ENCODE peak calls at places on chromosome 22, in four cellular contexts. One of them, this sample, is unnamed.

GRCh38 chr22:33715221-33715620 is 205.1 kb downstream of the LARGE1 start:
- DNase-seq in IMR-90: no peak
- DNase-seq in A549: no peak
- DNase-seq in K562: no peak
- DNase-seq in this sample: no peak

GRCh38 chr22:33108037-33108436 is 49.9 kb upstream of the SYN3 start:
- DNase-seq in IMR-90: no peak
- DNase-seq in A549: no peak
- DNase-seq in K562: no peak
- DNase-seq in this sample: no peak

GRCh38 chr22:31248138-31248745 is 36.1 kb downstream of the LIMK2 start:
- DNase-seq in IMR-90: peak; percentile 94
- DNase-seq in A549: no peak
- DNase-seq in K562: peak; percentile 73
- DNase-seq in this sample: no peak

GRCh38 chr22:44623771-44624510 is 78.1 kb upstream of the PRR5 start:
- DNase-seq in IMR-90: peak; percentile 22
- DNase-seq in A549: peak; percentile 30
- DNase-seq in K562: peak; percentile 25
- DNase-seq in this sample: no peak

GRCh38 chr22:20952544-20953341 is 14.3 kb upstream of the AIFM3 start:
- DNase-seq in IMR-90: no peak
- DNase-seq in A549: no peak
- DNase-seq in K562: no peak
- DNase-seq in this sample: no peak

GRCh38 chr22:42277988-42278776 is 7.7 kb upstream of the TCF20 start:
- DNase-seq in IMR-90: no peak
- DNase-seq in A549: no peak
- DNase-seq in K562: no peak
- DNase-seq in this sample: no peak

GRCh38 chr22:49692499-49693225 is 135.0 kb downstream of the BRD1 start:
- DNase-seq in IMR-90: no peak
- DNase-seq in A549: no peak
- DNase-seq in K562: no peak
- DNase-seq in this sample: no peak

GRCh38 chr22:20859615-20860014 is 808 bp downstream of the SNAP29 start:
- DNase-seq in IMR-90: no peak
- DNase-seq in A549: no peak
- DNase-seq in K562: peak; percentile 58
- DNase-seq in this sample: no peak

GRCh38 chr22:44396021-44396726 is 83.4 kb upstream of the SHISAL1 start:
- DNase-seq in IMR-90: no peak
- DNase-seq in A549: no peak
- DNase-seq in K562: no peak
- DNase-seq in this sample: no peak

GRCh38 chr22:44698531-44699421 is 3.2 kb upstream of the PRR5 start:
- DNase-seq in IMR-90: peak; percentile 94
- DNase-seq in A549: no peak
- DNase-seq in K562: no peak
- DNase-seq in this sample: no peak

DNA sequence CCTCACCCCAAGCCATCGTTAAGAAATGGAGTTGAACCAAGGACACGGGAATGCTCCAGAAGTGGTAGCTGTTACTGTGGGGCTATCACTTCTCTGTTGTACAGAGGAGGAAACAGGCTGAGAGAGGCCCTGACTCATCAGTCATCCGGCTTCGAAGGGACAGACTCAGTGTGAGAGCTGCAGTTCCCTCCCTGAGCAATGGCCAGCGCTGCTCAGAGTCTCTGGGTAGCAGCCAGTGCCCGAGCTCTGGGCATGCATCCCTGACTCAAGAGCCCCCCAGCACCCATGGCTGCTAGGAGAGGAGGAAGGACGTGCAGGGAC is 291.4 kb downstream of the TBC1D22A start:
- DNase-seq in IMR-90: peak; percentile 73
- DNase-seq in A549: no peak
- DNase-seq in K562: no peak
- DNase-seq in this sample: no peak
- TF ChIP-seq ELK1 in IMR-90: no peak
- TF ChIP-seq ELK1 in A549: no peak
- TF ChIP-seq ELK1 in K562: no peak
- TF ChIP-seq ELK1 in this sample: no peak

DNA sequence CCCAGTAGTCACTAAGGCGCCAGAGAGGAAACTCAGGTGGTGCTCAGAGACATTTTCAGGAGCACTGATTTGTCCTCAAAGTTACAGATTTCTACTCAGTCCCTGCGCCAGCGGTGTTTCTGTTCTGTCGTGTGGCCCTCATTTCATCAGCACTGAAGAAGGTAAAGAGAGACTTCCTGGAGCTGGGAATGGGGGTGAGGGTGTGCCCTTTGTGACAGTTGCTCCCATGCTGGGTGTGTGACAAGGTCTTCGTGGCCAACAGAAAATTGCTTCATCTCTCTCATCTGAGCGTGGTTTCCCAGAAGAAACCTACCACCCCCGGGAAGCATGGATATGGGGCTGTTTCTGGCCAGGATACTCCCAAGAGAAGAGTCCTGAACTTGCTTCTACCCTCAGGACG is 2.0 kb upstream of the PPARA start:
- DNase-seq in IMR-90: no peak
- DNase-seq in A549: no peak
- DNase-seq in K562: no peak
- DNase-seq in this sample: no peak
- TF ChIP-seq ELK1 in IMR-90: no peak
- TF ChIP-seq ELK1 in A549: no peak
- TF ChIP-seq ELK1 in K562: no peak
- TF ChIP-seq ELK1 in this sample: no peak

DNA sequence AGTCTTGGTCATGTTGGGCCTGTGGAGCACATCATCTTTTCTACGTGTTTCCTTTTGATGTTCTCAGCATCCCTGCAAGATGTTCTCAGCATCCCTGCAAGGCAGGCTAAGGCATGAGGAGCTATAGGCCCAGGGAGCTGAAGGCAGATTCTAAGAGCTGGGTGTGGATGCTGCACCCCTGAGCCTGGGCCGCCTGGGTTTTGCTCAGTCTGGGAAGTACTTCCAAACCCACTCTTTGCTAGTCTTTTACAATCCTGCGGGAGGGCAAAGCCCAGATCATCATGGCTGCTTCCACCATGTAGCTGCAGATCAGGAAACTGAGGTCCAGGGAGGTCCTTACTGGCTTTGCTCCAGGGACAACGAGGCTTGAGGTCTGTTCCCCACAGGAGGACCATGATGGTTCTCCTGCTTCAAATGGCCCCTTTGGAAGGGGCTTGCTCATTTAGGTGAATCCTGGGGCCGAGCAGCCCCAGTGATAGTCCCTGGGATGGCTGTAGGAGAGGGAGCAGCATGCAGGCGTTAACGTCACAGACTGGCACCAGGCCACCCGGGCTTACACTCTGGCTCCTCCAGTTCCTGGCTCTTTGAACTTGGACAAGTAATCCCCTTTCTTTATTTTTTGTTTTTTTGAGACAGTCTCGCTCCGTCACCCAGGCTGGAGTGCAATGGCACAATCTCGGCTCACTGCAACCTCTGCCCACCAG is 10.6 kb downstream of the LRRC75B start:
- DNase-seq in IMR-90: no peak
- DNase-seq in A549: no peak
- DNase-seq in K562: no peak
- DNase-seq in this sample: no peak
- TF ChIP-seq ELK1 in IMR-90: no peak
- TF ChIP-seq ELK1 in A549: no peak
- TF ChIP-seq ELK1 in K562: no peak
- TF ChIP-seq ELK1 in this sample: no peak

GRCh38 chr22:29623553-29624169 is 20.2 kb downstream of the NF2 start:
- DNase-seq in IMR-90: no peak
- DNase-seq in A549: no peak
- DNase-seq in K562: no peak
- DNase-seq in this sample: no peak
- TF ChIP-seq ELK1 in IMR-90: no peak
- TF ChIP-seq ELK1 in A549: no peak
- TF ChIP-seq ELK1 in K562: no peak
- TF ChIP-seq ELK1 in this sample: no peak

GRCh38 chr22:19358195-19358594 is 66.7 kb upstream of the CLTCL1 start:
- DNase-seq in IMR-90: no peak
- DNase-seq in A549: no peak
- DNase-seq in K562: no peak
- DNase-seq in this sample: no peak

GRCh38 chr22:19358703-19359553 is 67.4 kb upstream of the CLTCL1 start:
- DNase-seq in IMR-90: no peak
- DNase-seq in A549: no peak
- DNase-seq in K562: no peak
- DNase-seq in this sample: no peak

GRCh38 chr22:19356708-19357269 is 65.3 kb upstream of the CLTCL1 start:
- DNase-seq in IMR-90: no peak
- DNase-seq in A549: no peak
- DNase-seq in K562: no peak
- DNase-seq in this sample: no peak

GRCh38 chr22:19355413-19356157 is 64.1 kb upstream of the CLTCL1 start:
- DNase-seq in IMR-90: no peak
- DNase-seq in A549: no peak
- DNase-seq in K562: no peak
- DNase-seq in this sample: no peak

GRCh38 chr22:19357270-19358105 is 66.0 kb upstream of the CLTCL1 start:
- DNase-seq in IMR-90: peak; percentile 84
- DNase-seq in A549: no peak
- DNase-seq in K562: no peak
- DNase-seq in this sample: no peak
- TF ChIP-seq ELK1 in IMR-90: no peak
- TF ChIP-seq ELK1 in A549: no peak
- TF ChIP-seq ELK1 in K562: no peak
- TF ChIP-seq ELK1 in this sample: no peak

GRCh38 chr22:30204742-30205111 is 41.8 kb downstream of the LIF start:
- DNase-seq in IMR-90: peak; percentile 84
- DNase-seq in A549: no peak
- DNase-seq in K562: no peak
- DNase-seq in this sample: no peak
- TF ChIP-seq ELK1 in IMR-90: no peak
- TF ChIP-seq ELK1 in A549: no peak
- TF ChIP-seq ELK1 in K562: no peak
- TF ChIP-seq ELK1 in this sample: no peak

DNA sequence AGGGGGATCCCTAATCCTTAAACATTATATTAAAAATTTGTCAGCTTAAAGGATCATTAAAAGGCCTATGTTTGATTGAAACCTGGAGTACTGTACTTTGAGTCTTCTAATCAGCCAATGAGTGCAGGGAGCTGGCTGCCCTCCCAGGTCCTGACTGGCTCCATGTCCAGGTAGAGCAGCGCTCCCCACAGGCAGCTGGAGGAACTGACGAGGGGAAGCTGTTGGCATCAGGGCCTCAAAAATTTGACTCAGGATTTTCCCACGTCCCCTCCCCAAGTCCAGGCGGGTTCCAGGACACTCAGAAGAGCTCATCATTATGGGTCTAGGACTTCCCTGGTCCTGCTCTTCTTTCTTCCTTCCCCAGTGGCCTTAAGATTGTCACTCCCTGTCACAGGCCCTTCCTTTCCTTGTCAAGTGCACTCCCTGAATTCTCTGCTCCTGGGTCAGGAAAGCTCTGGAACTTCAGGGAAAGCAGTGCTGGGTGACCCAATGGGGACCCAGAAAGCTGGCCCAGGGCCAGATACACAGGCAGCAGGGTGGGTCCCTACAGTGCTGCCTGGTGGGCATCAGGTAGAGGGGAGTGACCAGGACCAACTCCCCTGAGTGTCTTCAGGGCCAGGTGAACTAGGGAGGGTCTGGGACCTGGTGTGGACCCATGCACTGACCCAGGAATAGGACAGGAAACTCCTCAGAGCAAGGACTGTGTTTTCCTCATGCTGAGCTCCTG is 65.5 kb downstream of the GGTLC2 start:
- DNase-seq in IMR-90: no peak
- DNase-seq in A549: no peak
- DNase-seq in K562: peak; percentile 96
- DNase-seq in this sample: no peak
- TF ChIP-seq ELK1 in IMR-90: no peak
- TF ChIP-seq ELK1 in A549: no peak
- TF ChIP-seq ELK1 in K562: no peak
- TF ChIP-seq ELK1 in this sample: no peak

This sample was measured in GM12878.